ENCODE peak calls at places on chromosomes 7 and 10, in ten cellular contexts. A is HCT116; D is cardiac muscle cell; W is sigmoid colon; Z is fibroblast of mammary gland; S is mesenchymal stem cell; O is CD8-positive, alpha-beta memory T cell; U is cardiac fibroblast; C is fibroblast of lung; P is Peyer's patch. B is an unnamed sample.

GRCh38 chr7:73361340-73361739 is 33.4 kb downstream of the FKBP6 start:
- DNase-seq in C (no peak), A (no peak), P (no peak), D (no peak), O (no peak), S (no peak), W (no peak), Z (no peak), U (no peak), B (no peak)

GRCh38 chr10:3222068-3222467 is 49.5 kb upstream of the PITRM1 start:
- DNase-seq in P (no peak), Z (peak; percentile 88), C (peak; percentile 28), S (peak; percentile 56), A (no peak), U (no peak), D (no peak), O (no peak), W (no peak), B (no peak)

GRCh38 chr10:88120599-88121333 is 257.3 kb downstream of the PTEN start:
- DNase-seq in U (peak; percentile 10), P (no peak), O (no peak), D (no peak), C (no peak), Z (no peak), S (no peak), W (no peak), A (no peak), B (no peak)

GRCh38 chr7:115429918-115430317 is 508.0 kb downstream of the MDFIC start:
- DNase-seq in S (no peak), O (no peak), Z (no peak), P (no peak), C (no peak), W (no peak), D (no peak), A (no peak), U (no peak), B (no peak)

GRCh38 chr7:118029881-118030422 is 154.0 kb upstream of the LSM8 start:
- DNase-seq in S (no peak), O (no peak), C (no peak), U (no peak), P (no peak), A (no peak), Z (no peak), W (no peak), D (no peak), B (no peak)

GRCh38 chr7:3107228-3107763 is 63.6 kb upstream of the CARD11 start:
- DNase-seq in S (no peak), P (no peak), C (no peak), O (no peak), Z (no peak), D (no peak), U (no peak), W (no peak), A (no peak), B (no peak)

GRCh38 chr7:119606297-119606696 is 666.7 kb upstream of the KCND2 start:
- DNase-seq in D (no peak), P (no peak), Z (no peak), W (no peak), A (no peak), C (no peak), U (no peak), S (no peak), O (no peak), B (no peak)

GRCh38 chr7:146661929-146662328 is 545.3 kb downstream of the CNTNAP2 start:
- DNase-seq in C (no peak), P (no peak), S (no peak), O (no peak), Z (no peak), U (no peak), D (no peak), A (no peak), W (no peak), B (no peak)

GRCh38 chr7:28957064-28957821 is 887 bp downstream of the TRIL start:
- DNase-seq in O (no peak), P (peak; percentile 50), U (peak; percentile 32), S (no peak), W (peak; percentile 68), Z (no peak), D (peak; percentile 66), A (no peak), C (peak; percentile 11), B (peak; percentile 31)

GRCh38 chr7:28955356-28955722 is 2.8 kb downstream of the TRIL start:
- DNase-seq in U (no peak), Z (no peak), S (no peak), A (no peak), P (no peak), W (no peak), D (no peak), C (no peak), O (no peak), B (no peak)

GRCh38 chr7:28957822-28958234 is 302 bp downstream of the TRIL start:
- DNase-seq in S (no peak), W (no peak), D (peak; percentile 37), O (no peak), U (no peak), Z (no peak), P (no peak), A (no peak), C (no peak), B (no peak)

GRCh38 chr7:28955723-28956607 is 2.2 kb downstream of the TRIL start:
- DNase-seq in D (peak; percentile 86), O (no peak), P (peak; percentile 87), Z (peak; percentile 25), A (no peak), S (peak; percentile 55), C (peak; percentile 27), U (peak; percentile 63), W (peak; percentile 89), B (peak; percentile 65)

GRCh38 chr7:28956608-28957063 is 1.5 kb downstream of the TRIL start:
- DNase-seq in S (peak; percentile 71), D (peak; percentile 74), P (peak; percentile 67), Z (peak; percentile 18), C (peak; percentile 42), O (no peak), W (peak; percentile 80), A (no peak), U (peak; percentile 66), B (peak; percentile 70)
- H3K4me3 ChIP-seq in S (peak overlapping the region; percentile 35), D (peak overlapping the region; percentile 54), P (peak overlapping the region; percentile 32), Z (no peak overlapping the region), C (peak overlapping the region; percentile 28), O (no peak overlapping the region), W (peak overlapping the region; percentile 58), A (no peak overlapping the region), U (peak overlapping the region; percentile 50), B (peak overlapping the region; percentile 26)

GRCh38 chr10:70256463-70256862 is 23.2 kb upstream of the PPA1 start:
- DNase-seq in D (no peak), C (no peak), W (no peak), P (no peak), S (no peak), Z (no peak), A (no peak), U (no peak), O (no peak), B (no peak)

GRCh38 chr10:70258216-70258615 is 25.0 kb upstream of the PPA1 start:
- DNase-seq in A (no peak), U (peak; percentile 29), Z (no peak), O (no peak), P (no peak), D (no peak), S (no peak), W (no peak), C (no peak), B (no peak)

GRCh38 chr10:70254795-70255328 is 21.6 kb upstream of the PPA1 start:
- DNase-seq in W (no peak), C (no peak), Z (no peak), O (no peak), P (no peak), U (no peak), A (no peak), D (no peak), S (no peak), B (no peak)

GRCh38 chr10:70253878-70254765 is 20.9 kb upstream of the PPA1 start:
- DNase-seq in C (no peak), P (no peak), O (no peak), U (no peak), D (no peak), W (no peak), S (no peak), A (no peak), Z (no peak), B (no peak)

DNA sequence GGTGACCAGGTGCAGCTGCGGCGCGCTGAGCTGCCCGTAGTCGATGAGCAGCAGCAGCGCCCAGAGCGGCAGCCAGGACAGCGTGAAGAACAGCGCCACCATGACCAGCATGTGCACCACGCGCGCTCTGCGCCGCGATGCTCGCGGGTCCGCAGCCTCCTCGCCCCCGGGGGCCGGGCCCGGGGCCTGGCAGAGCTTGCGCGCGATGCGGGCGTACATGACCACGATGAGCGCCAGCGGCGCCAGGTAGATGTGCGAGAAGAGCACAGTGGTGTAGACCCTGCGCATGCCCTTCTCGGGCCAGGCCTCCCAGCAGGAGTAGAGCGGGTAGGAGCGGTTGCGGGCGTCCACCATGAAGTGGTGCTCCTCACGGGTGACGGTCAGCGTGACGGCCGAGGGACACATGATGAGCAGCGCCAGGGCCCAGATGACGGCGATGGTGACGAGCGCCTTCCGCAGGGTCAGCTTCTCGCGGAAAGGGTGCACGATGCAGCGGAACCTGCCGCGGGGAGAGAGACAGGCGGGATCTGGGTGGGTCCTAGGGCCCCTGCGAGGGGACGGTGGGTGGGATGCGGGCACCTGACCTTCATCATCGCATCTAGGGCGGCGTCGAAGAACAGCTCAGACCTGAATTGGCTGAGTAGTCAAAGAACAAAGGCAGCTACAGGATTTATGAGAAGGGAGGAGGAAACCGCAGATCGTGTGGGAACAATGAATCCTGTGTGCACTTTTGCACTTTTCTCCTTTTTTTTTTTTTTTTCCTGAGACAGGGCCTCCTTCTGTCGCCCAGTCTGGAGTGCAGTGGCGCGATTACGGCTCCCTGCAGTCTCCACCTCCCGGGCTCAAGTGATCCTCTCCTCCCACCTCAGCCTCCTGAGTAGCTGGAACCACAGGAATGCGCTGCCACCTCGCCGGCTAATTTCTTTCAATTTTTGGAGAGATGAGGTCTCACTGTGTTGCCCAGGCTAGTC is 22.4 kb upstream of the PPA1 start:
- DNase-seq in S (no peak), W (no peak), A (peak; percentile 90), Z (peak; percentile 33), C (no peak), O (peak; percentile 15), P (no peak), U (peak; percentile 44), D (no peak), B (no peak)
- H3K4me3 ChIP-seq in S (no peak overlapping the region), W (peak overlapping the region; percentile 21), A (no peak overlapping the region), Z (no peak overlapping the region), C (no peak overlapping the region), O (peak overlapping the region; percentile 39), P (no peak overlapping the region), U (no peak overlapping the region), D (no peak overlapping the region), B (no peak overlapping the region)

GRCh38 chr10:11602919-11603523 is 8.4 kb downstream of the USP6NL start:
- DNase-seq in O (no peak), C (peak; percentile 47), S (peak; percentile 75), D (no peak), A (peak; percentile 18), P (no peak), Z (no peak), U (no peak), W (no peak), B (no peak)

GRCh38 chr10:11601670-11602069 is 9.8 kb downstream of the USP6NL start:
- DNase-seq in C (no peak), U (no peak), W (no peak), S (no peak), A (no peak), O (no peak), Z (no peak), P (no peak), D (no peak), B (no peak)

GRCh38 chr10:11600280-11600679 is 11.2 kb downstream of the USP6NL start:
- DNase-seq in W (no peak), P (no peak), A (no peak), O (no peak), S (no peak), C (no peak), D (no peak), Z (no peak), U (no peak), B (no peak)

GRCh38 chr10:11603741-11604140 is 7.7 kb downstream of the USP6NL start:
- DNase-seq in P (no peak), W (no peak), C (no peak), U (no peak), A (no peak), O (no peak), S (no peak), D (no peak), Z (no peak), B (no peak)

DNA sequence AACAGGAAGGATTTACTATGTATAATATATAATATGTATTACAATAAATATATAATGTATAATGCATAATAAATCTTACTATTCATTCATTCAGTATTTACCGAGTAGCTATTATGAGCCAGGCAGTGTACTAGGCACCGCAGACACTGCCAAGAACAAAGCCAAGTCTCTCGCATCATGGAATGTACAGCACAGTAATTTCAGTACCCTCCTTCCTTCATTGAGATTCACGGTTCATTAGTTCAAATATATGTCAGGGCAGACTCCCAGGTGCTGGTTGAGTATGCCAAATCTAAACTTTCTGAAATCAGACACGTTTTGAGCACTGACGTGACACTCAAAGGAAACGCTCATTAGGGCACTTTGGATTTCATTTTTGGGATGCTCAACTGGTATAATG is 9.1 kb downstream of the USP6NL start:
- DNase-seq in O (no peak), S (no peak), A (no peak), D (no peak), Z (no peak), P (no peak), W (no peak), U (no peak), C (no peak), B (no peak)
- H3K4me3 ChIP-seq in O (no peak overlapping the region), S (no peak overlapping the region), A (no peak overlapping the region), D (no peak overlapping the region), Z (no peak overlapping the region), P (no peak overlapping the region), W (no peak overlapping the region), U (no peak overlapping the region), C (no peak overlapping the region), B (no peak overlapping the region)

GRCh38 chr10:84195044-84195830 is 900 bp downstream of the CDHR1 start:
- DNase-seq in C (no peak), O (no peak), S (no peak), P (peak; percentile 43), A (no peak), Z (no peak), W (peak; percentile 38), U (no peak), D (no peak), B (no peak)

GRCh38 chr10:84196083-84196482 is 1.7 kb downstream of the CDHR1 start:
- DNase-seq in D (no peak), W (peak; percentile 9), S (no peak), P (peak; percentile 66), O (no peak), U (no peak), C (no peak), Z (no peak), A (no peak), B (peak; percentile 34)

GRCh38 chr10:84193846-84194423 is 402 bp upstream of the CDHR1 start:
- DNase-seq in W (peak; percentile 33), A (no peak), P (peak; percentile 35), S (peak; percentile 21), C (no peak), D (no peak), Z (no peak), U (no peak), O (no peak), B (no peak)

GRCh38 chr10:84193327-84193726 is 1.0 kb upstream of the CDHR1 start:
- DNase-seq in S (no peak), O (no peak), U (no peak), C (no peak), P (peak; percentile 31), A (no peak), Z (no peak), D (no peak), W (peak; percentile 36), B (no peak)

DNA sequence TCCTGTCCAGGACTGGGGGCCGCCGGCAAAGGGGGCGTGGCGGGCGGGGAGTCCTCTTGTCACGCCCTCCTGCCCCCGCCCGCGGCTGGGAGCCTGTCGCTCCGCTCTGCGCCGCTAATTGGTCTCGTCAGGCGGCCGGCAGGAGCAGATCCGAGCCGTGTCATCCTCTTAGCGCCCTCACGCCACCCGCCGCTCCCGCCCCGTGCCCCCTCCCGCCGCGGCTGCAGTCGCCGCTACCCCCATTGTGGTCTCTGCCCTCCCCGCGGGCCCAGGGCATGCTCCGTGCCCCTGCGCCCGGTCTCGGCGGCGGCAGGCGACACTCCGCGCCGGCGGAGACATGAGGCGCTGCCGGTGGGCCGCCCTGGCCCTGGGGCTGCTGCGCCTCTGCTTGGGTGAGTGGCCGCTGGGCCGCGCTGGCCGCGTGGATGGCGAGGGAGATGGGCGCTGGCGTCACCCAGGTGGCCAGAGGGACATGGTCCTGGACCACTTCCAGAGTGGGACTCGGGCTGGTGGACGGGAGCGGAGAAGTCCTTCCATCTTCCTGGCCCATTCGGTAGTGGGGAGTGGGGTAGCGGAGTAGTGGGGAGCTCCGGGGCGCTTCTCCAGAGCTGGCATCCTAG is at the start of gene CDHR1:
- DNase-seq in O (peak; percentile 31), D (peak; percentile 57), S (no peak), Z (no peak), C (no peak), U (peak; percentile 4), P (peak; percentile 64), W (peak; percentile 60), A (no peak), B (peak; percentile 91)
- H3K4me3 ChIP-seq in O (peak within 1 kb of the TSS; percentile 43), D (peak within 1 kb of the TSS; percentile 43), S (peak within 1 kb of the TSS; percentile 61), Z (no peak within 1 kb of the TSS), C (peak within 1 kb of the TSS; percentile 14), U (peak within 1 kb of the TSS; percentile 21), P (peak within 1 kb of the TSS; percentile 39), W (peak within 1 kb of the TSS; percentile 50), A (no peak within 1 kb of the TSS), B (peak within 1 kb of the TSS; percentile 83)